ENCODE peak calls at places on chromosome X, in four cellular contexts. N is adipocyte; T is stimulated activated CD8-positive, alpha-beta memory T cell treated with anti-CD3 and anti-CD28 coated beads, Interleukin-7, amount 100 ng/mL, for 4 hours; G is NCI-H2029 treated with DMSO at 0.1 percent for 48 hours. H is an unnamed sample.

GRCh38 chrX:29948653-29949052 is 266.7 kb upstream of the MAGEB2 start:
- DNase-seq in N (peak; percentile 8), T (no peak), G (no peak), H (peak; percentile 24)

GRCh38 chrX:81259008-81259713 is 57.3 kb downstream of the SH3BGRL start:
- DNase-seq in N (peak; percentile 59), T (no peak), G (no peak), H (peak; percentile 46)

GRCh38 chrX:46198858-46199257 is 346.4 kb downstream of the ZNF674 start:
- DNase-seq in N (peak; percentile 61), T (no peak), G (no peak), H (peak; percentile 64)

GRCh38 chrX:148661035-148661434 is 160.6 kb downstream of the AFF2 start:
- DNase-seq in N (no peak), T (no peak), G (no peak), H (peak; percentile 4)

GRCh38 chrX:96052078-96052477 is 632.6 kb upstream of the DIAPH2 start:
- DNase-seq in N (no peak), T (no peak), G (no peak), H (no peak)

GRCh38 chrX:107449490-107450175 is at the start of gene FRMPD3:
- DNase-seq in N (peak; percentile 35), T (no peak), G (no peak), H (no peak)

GRCh38 chrX:19630776-19631707 is 115.7 kb upstream of the MAP3K15 start:
- DNase-seq in N (no peak), T (no peak), G (no peak), H (no peak)

GRCh38 chrX:149462849-149463248 is 42.3 kb downstream of the IDS start:
- DNase-seq in N (peak; percentile 42), T (no peak), G (no peak), H (peak; percentile 13)

GRCh38 chrX:53223068-53223693 is 1.8 kb downstream of the KDM5C start:
- DNase-seq in N (peak; percentile 34), T (no peak), G (no peak), H (peak; percentile 14)

GRCh38 chrX:53990201-53990600 is 54.1 kb downstream of the PHF8 start:
- DNase-seq in N (no peak), T (no peak), G (no peak), H (peak; percentile 10)

GRCh38 chrX:66760648-66761047 is 121.8 kb upstream of the EDA2R start:
- DNase-seq in N (no peak), T (no peak), G (no peak), H (peak; percentile 0)

GRCh38 chrX:1336331-1337143 is at the start of gene IL3RA:
- DNase-seq in N (peak; percentile 55), T (no peak), G (no peak), H (peak; percentile 33)

GRCh38 chrX:118727686-118728339 is 407 bp downstream of the IL13RA1 start:
- DNase-seq in N (peak; percentile 58), T (no peak), G (no peak), H (peak; percentile 28)

GRCh38 chrX:10278716-10279115 is 121.9 kb downstream of the CLCN4 start:
- DNase-seq in N (no peak), T (no peak), G (no peak), H (no peak)

GRCh38 chrX:56564182-56564885 is 907 bp downstream of the UBQLN2 start:
- DNase-seq in N (peak; percentile 44), T (no peak), G (no peak), H (peak; percentile 33)

GRCh38 chrX:135411893-135412292 is 9.9 kb upstream of the SMIM10L2A start:
- DNase-seq in N (peak; percentile 1), T (no peak), G (no peak), H (peak; percentile 8)

GRCh38 chrX:75337525-75337924 is 63.6 kb downstream of the UPRT start:
- DNase-seq in N (no peak), T (no peak), G (no peak), H (no peak)

GRCh38 chrX:13658602-13659001 is 5.7 kb downstream of the TCEANC start:
- DNase-seq in N (peak; percentile 82), T (no peak), G (no peak), H (peak; percentile 78)

GRCh38 chrX:9369802-9370291 is 95.0 kb upstream of the TBL1X start:
- DNase-seq in N (no peak), T (no peak), G (no peak), H (no peak)

H was measured in fibroblast of villous mesenchyme.